ENCODE peak calls at places on chromosomes 7 and 10, in eight cellular contexts. Y is iris pigment epithelial cell; K is endodermal cell; E is AML-193; S is activated effector memory CD4-positive, alpha-beta T cell treated with Interleukin-2 at 50 U/mL for 16 hours; V is B cell; P is T-helper 1 cell; X is activated T-cell treated with anti-CD3 and anti-CD28 coated beads, Interleukin-2, amount 50 U/mL, for 4 hours. U is an unnamed sample.

GRCh38 chr10:50396491-50397311 is 145.4 kb upstream of the ASAH2 start:
- DNase-seq in Y (peak), K (no peak), E (no peak), S (no peak), V (no peak), P (peak), X (no peak), U (no peak)

GRCh38 chr10:77975086-77975666 is 48.6 kb upstream of the DLG5 start:
- DNase-seq in Y (no peak), K (no peak), E (no peak), S (no peak), V (no peak), P (no peak), X (no peak), U (no peak)

GRCh38 chr10:76540786-76541185 is 1096.8 kb downstream of the KCNMA1 start:
- DNase-seq in Y (no peak), K (no peak), E (no peak), S (no peak), V (no peak), P (no peak), X (no peak), U (no peak)

GRCh38 chr10:63718453-63718852 is 197.3 kb downstream of the REEP3 start:
- DNase-seq in Y (no peak), K (no peak), E (no peak), S (no peak), V (no peak), P (no peak), X (no peak), U (no peak)

GRCh38 chr7:40469481-40469880 is 334.7 kb downstream of the SUGCT start:
- DNase-seq in Y (peak), K (no peak), E (no peak), S (no peak), V (no peak), P (no peak), X (no peak), U (no peak)

GRCh38 chr10:122294006-122294405 is 22.9 kb downstream of the BTBD16 start:
- DNase-seq in Y (no peak), K (no peak), E (no peak), S (no peak), V (no peak), P (no peak), X (no peak), U (peak)

GRCh38 chr10:129790710-129791446 is 173.2 kb downstream of the EBF3 start:
- DNase-seq in Y (no peak), K (peak), E (no peak), S (no peak), V (no peak), P (no peak), X (no peak), U (no peak)

GRCh38 chr7:81715984-81716588 is 53.8 kb downstream of the HGF start:
- DNase-seq in Y (peak), K (peak), E (no peak), S (no peak), V (no peak), P (no peak), X (no peak), U (peak)